ENCODE peak calls at places on chromosomes 1 and 21, in ten cellular contexts. O is HuH-7, R is neural progenitor cell, N is lung microvascular endothelial cell, E is lung, H is 8988T, L is GM13977, G is MG63, D is trophoblast cell, T is heart right ventricle. F is an unnamed sample.

GRCh38 chr1:16189921-16190499 is 22.4 kb downstream of the ARHGEF19 start:
- DNase-seq in O (no peak), R (no peak), N (no peak), E (no peak), H (no peak), L (no peak), G (peak; percentile 92), D (no peak), T (no peak), F (no peak)

GRCh38 chr1:201307239-201307638 is 23.9 kb downstream of the PKP1 start:
- DNase-seq in O (no peak), R (no peak), N (no peak), E (no peak), H (no peak), L (no peak), G (peak; percentile 54), D (no peak), T (no peak), F (no peak)

GRCh38 chr1:115084902-115085505 is 4.3 kb downstream of the TSPAN2 start:
- DNase-seq in O (no peak), R (no peak), N (peak; percentile 78), E (no peak), H (no peak), L (no peak), G (no peak), D (no peak), T (no peak), F (no peak)

GRCh38 chr1:44251989-44252625 is 38.8 kb downstream of the DMAP1 start:
- DNase-seq in O (no peak), R (no peak), N (no peak), E (no peak), H (no peak), L (no peak), G (no peak), D (no peak), T (no peak), F (no peak)

GRCh38 chr1:3536395-3536794 is 74.9 kb downstream of the MEGF6 start:
- DNase-seq in O (no peak), R (no peak), N (no peak), E (no peak), H (no peak), L (no peak), G (no peak), D (no peak), T (no peak), F (no peak)

GRCh38 chr1:10195570-10195969 is 14.8 kb upstream of the KIF1B start:
- DNase-seq in O (no peak), R (no peak), N (no peak), E (no peak), H (no peak), L (no peak), G (peak; percentile 51), D (peak; percentile 82), T (no peak), F (peak; percentile 61)

GRCh38 chr1:40344597-40344996 is 27.5 kb upstream of the COL9A2 start:
- DNase-seq in O (peak; percentile 36), R (no peak), N (peak; percentile 36), E (peak; percentile 37), H (no peak), L (peak; percentile 25), G (peak; percentile 75), D (peak; percentile 52), T (no peak), F (peak; percentile 65)

GRCh38 chr21:46052703-46053651 is 44.9 kb upstream of the COL6A2 start:
- DNase-seq in O (no peak), R (no peak), N (no peak), E (no peak), H (no peak), L (no peak), G (peak; percentile 72), D (peak; percentile 70), T (no peak), F (peak; percentile 81)

GRCh38 chr1:200510228-200510623 is 100.4 kb upstream of the ZNF281 start:
- DNase-seq in O (peak; percentile 67), R (peak; percentile 88), N (peak; percentile 86), E (peak; percentile 73), H (peak; percentile 53), L (peak; percentile 81), G (peak; percentile 59), D (peak; percentile 81), T (no peak), F (peak; percentile 92)